ENCODE peak calls at places on chromosomes 6 and 20, in four cellular contexts. One of them, this sample, is unnamed.

GRCh38 chr6:28211840-28212509 is 13.1 kb upstream of the ZSCAN9 start:
- DNase-seq in ovary: no peak
- DNase-seq in Peyer's patch: peak; percentile 46
- DNase-seq in prostate gland: no peak
- DNase-seq in this sample: no peak

GRCh38 chr20:8094845-8095244 is 37.2 kb upstream of the PLCB1 start:
- DNase-seq in Peyer's patch: no peak
- DNase-seq in prostate gland: peak; percentile 34
- DNase-seq in ovary: no peak
- DNase-seq in this sample: no peak

GRCh38 chr6:105428342-105428957 is 25.6 kb upstream of the PREP start:
- DNase-seq in Peyer's patch: no peak
- DNase-seq in ovary: no peak
- DNase-seq in prostate gland: no peak
- DNase-seq in this sample: peak; percentile 36

GRCh38 chr20:61429458-61430227 is 177.6 kb downstream of the CDH4 start:
- DNase-seq in prostate gland: no peak
- DNase-seq in ovary: no peak
- DNase-seq in Peyer's patch: no peak
- DNase-seq in this sample: no peak

GRCh38 chr6:154738561-154738961 is 5.3 kb downstream of the SCAF8 start:
- DNase-seq in ovary: no peak
- DNase-seq in Peyer's patch: no peak
- DNase-seq in prostate gland: no peak
- DNase-seq in this sample: no peak

GRCh38 chr6:56377295-56377694 is 129.9 kb upstream of the COL21A1 start:
- DNase-seq in Peyer's patch: no peak
- DNase-seq in prostate gland: no peak
- DNase-seq in ovary: no peak
- DNase-seq in this sample: no peak

GRCh38 chr6:31067881-31068737 is 44.3 kb downstream of the C6orf15 start:
- DNase-seq in ovary: no peak
- DNase-seq in Peyer's patch: no peak
- DNase-seq in prostate gland: no peak
- DNase-seq in this sample: no peak

GRCh38 chr6:72959821-72960220 is 265.5 kb downstream of the KHDC1L start:
- DNase-seq in Peyer's patch: no peak
- DNase-seq in prostate gland: no peak
- DNase-seq in ovary: no peak
- DNase-seq in this sample: no peak

GRCh38 chr20:35226775-35227681 is 538 bp downstream of the MMP24 start:
- DNase-seq in ovary: peak; percentile 68
- DNase-seq in prostate gland: no peak
- DNase-seq in Peyer's patch: peak; percentile 59
- DNase-seq in this sample: peak; percentile 31

GRCh38 chr20:3930265-3931206 is 41.3 kb downstream of the PANK2 start:
- DNase-seq in ovary: no peak
- DNase-seq in prostate gland: no peak
- DNase-seq in Peyer's patch: no peak
- DNase-seq in this sample: no peak

GRCh38 chr6:91852232-91852631 is 1265.4 kb upstream of the MAP3K7 start:
- DNase-seq in Peyer's patch: no peak
- DNase-seq in prostate gland: no peak
- DNase-seq in ovary: no peak
- DNase-seq in this sample: no peak

GRCh38 chr6:38188677-38189335 is 369.3 kb downstream of the ZFAND3 start:
- DNase-seq in Peyer's patch: no peak
- DNase-seq in ovary: no peak
- DNase-seq in prostate gland: no peak
- DNase-seq in this sample: no peak

GRCh38 chr20:41408131-41408789 is 41.6 kb upstream of the EMILIN3 start:
- DNase-seq in prostate gland: no peak
- DNase-seq in Peyer's patch: no peak
- DNase-seq in ovary: no peak
- DNase-seq in this sample: no peak

DNA sequence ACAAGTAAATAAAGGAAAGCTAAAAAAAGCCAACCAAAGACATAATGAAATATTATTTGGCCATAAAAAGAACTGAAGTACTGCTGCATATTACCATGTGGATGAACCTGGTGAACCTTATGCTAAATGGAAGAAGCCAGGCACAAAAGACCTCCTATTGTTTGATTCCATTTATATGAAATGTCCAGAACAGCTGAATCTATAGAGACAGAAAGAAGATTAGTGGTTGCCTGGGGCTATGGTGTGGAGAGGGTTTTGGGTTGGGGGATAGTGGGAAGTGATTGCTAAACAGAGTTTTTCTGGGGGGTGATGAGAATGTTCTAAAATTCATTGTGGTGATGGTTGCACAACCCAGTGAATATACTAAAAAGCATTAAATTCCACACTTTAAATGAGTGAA is 53.2 kb downstream of the TSBP1 start:
- DNase-seq in ovary: no peak
- DNase-seq in prostate gland: no peak
- DNase-seq in Peyer's patch: no peak
- DNase-seq in this sample: no peak
- H3K27ac ChIP-seq in ovary: no peak overlapping the region
- H3K27ac ChIP-seq in prostate gland: no peak overlapping the region
- H3K27ac ChIP-seq in Peyer's patch: no peak overlapping the region
- H3K27ac ChIP-seq in this sample: no peak overlapping the region

DNA sequence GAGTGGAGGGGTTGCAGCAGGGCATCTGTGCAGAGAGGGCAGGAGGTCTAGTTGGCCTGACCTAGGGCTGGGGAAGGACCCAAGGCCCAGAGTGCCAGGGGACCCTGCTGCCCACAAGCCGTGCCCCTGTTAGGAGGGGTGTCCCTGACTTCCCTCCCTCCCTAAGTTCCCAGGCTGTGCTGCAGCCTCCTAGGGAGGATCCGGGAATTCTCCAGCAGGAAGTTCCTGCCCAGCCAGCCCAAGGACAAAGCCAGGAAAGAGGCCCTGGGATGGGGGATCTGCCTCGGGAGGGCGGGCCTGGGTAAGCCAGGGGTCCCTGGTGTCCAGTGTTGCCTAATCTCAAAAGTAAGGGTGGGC is 9.3 kb upstream of the BAK1 start:
- DNase-seq in prostate gland: no peak
- DNase-seq in Peyer's patch: no peak
- DNase-seq in ovary: no peak
- DNase-seq in this sample: no peak
- H3K4me1 ChIP-seq in prostate gland: no peaks in the 10 kb centered on the region
- H3K4me1 ChIP-seq in Peyer's patch: peaks cover 31% of the 10 kb centered on the region
- H3K4me1 ChIP-seq in ovary: peaks cover 23% of the 10 kb centered on the region
- H3K4me1 ChIP-seq in this sample: peaks cover 29% of the 10 kb centered on the region

DNA sequence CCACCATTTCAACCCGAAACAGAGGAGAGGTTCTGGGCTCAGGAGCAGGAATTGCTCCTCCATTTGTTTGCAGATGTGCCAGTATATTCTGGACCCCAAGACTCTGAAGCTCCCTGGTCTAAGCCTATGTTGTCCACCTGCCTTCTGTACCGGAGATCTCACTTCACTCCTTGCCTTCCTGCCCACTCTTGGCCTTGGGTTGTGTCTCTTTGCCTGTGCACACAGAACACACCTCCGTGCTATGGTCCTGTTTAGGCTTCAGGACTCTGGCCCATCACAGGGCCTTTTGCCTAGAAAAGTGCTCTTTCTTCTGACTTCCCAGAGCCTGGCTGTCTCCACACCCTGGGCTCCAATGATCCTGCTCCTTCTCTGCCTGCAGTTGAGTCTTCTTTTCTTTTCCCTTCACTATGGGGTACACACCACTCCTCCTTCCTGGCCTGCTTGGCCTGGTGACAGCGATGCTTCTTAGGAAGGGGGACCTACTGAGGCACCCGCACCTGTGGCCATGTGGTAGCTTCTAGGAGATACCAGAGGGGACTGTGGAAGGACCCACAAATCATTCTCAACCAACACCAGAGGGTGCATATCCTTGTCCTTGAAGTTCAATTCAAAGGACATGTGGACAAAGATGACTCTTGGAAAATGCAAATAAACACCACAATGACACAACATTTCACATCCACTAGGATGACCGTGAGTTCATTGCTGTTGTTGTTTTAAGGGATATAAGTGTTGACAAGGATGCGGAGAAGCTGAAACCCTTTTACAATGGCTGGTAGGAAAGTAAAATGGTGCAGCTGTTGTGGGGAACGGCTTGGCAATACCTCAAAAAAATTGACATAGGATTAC is 75.1 kb downstream of the FOXA2 start:
- DNase-seq in Peyer's patch: no peak
- DNase-seq in ovary: no peak
- DNase-seq in prostate gland: no peak
- DNase-seq in this sample: no peak
- TF ChIP-seq CTCF in Peyer's patch: no peak
- TF ChIP-seq CTCF in ovary: no peak
- TF ChIP-seq CTCF in prostate gland: no peak
- TF ChIP-seq CTCF in this sample: no peak

GRCh38 chr6:161011509-161012480 is 20.2 kb downstream of the MAP3K4 start:
- DNase-seq in Peyer's patch: no peak
- DNase-seq in ovary: no peak
- DNase-seq in prostate gland: no peak
- DNase-seq in this sample: no peak

GRCh38 chr6:161009991-161010390 is 18.4 kb downstream of the MAP3K4 start:
- DNase-seq in prostate gland: no peak
- DNase-seq in ovary: no peak
- DNase-seq in Peyer's patch: no peak
- DNase-seq in this sample: no peak

GRCh38 chr6:161003336-161003735 is 11.8 kb downstream of the MAP3K4 start:
- DNase-seq in Peyer's patch: no peak
- DNase-seq in ovary: no peak
- DNase-seq in prostate gland: no peak
- DNase-seq in this sample: no peak

GRCh38 chr6:161010418-161010817 is 18.8 kb downstream of the MAP3K4 start:
- DNase-seq in ovary: no peak
- DNase-seq in Peyer's patch: no peak
- DNase-seq in prostate gland: no peak
- DNase-seq in this sample: no peak

GRCh38 chr6:161008245-161008644 is 16.7 kb downstream of the MAP3K4 start:
- DNase-seq in ovary: no peak
- DNase-seq in prostate gland: no peak
- DNase-seq in Peyer's patch: no peak
- DNase-seq in this sample: no peak
- H3K27ac ChIP-seq in ovary: no peak overlapping the region
- H3K27ac ChIP-seq in prostate gland: no peak overlapping the region
- H3K27ac ChIP-seq in Peyer's patch: no peak overlapping the region
- H3K27ac ChIP-seq in this sample: no peak overlapping the region

GRCh38 chr20:50517817-50518154 is 7.6 kb downstream of the PTPN1 start:
- DNase-seq in Peyer's patch: no peak
- DNase-seq in ovary: no peak
- DNase-seq in prostate gland: no peak
- DNase-seq in this sample: no peak
- H3K4me1 ChIP-seq in Peyer's patch: peaks cover 6% of the 10 kb centered on the region
- H3K4me1 ChIP-seq in ovary: peaks cover 15% of the 10 kb centered on the region
- H3K4me1 ChIP-seq in prostate gland: peaks cover 16% of the 10 kb centered on the region
- H3K4me1 ChIP-seq in this sample: peaks cover 42% of the 10 kb centered on the region

DNA sequence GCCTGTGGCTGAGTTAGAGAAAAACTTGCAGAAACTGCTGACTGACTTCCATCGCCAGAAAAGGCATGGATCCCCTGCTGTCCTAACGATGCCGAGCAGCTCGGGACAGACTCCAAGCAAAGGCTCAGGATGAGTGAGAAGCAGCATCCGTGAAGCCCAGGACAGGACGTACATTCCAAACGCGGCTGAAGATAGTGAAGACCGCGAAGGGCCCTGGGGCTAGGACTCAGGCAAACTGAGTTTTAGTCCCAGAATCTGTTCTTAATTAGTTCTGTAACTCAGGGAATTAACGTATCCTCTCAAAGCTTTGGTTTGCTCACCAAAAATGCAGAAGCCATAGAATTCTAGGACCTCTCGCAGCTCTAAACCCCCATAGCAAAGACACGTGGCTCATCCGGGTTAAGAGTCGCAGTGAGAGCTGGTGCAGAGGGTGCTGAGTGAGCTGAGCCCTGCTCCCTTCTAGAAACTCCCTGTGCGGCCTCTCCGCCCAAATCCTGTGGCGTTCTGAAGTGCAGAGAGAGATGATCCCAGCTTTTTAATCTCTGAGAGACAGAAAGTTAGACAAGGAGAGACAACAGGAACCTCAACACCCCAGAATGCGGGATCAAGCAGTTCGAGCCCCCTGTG is 132.9 kb upstream of the THBS2 start:
- DNase-seq in prostate gland: no peak
- DNase-seq in Peyer's patch: no peak
- DNase-seq in ovary: peak; percentile 47
- DNase-seq in this sample: no peak
- TF ChIP-seq CTCF in prostate gland: no peak
- TF ChIP-seq CTCF in Peyer's patch: no peak
- TF ChIP-seq CTCF in ovary: no peak
- TF ChIP-seq CTCF in this sample: no peak

GRCh38 chr6:149140910-149141290 is 176.6 kb upstream of the TAB2 start:
- DNase-seq in ovary: no peak
- DNase-seq in Peyer's patch: no peak
- DNase-seq in prostate gland: no peak
- DNase-seq in this sample: no peak
- H3K27ac ChIP-seq in ovary: no peak overlapping the region
- H3K27ac ChIP-seq in Peyer's patch: peak overlapping the region; percentile 71
- H3K27ac ChIP-seq in prostate gland: peak overlapping the region; percentile 57
- H3K27ac ChIP-seq in this sample: no peak overlapping the region

This sample was measured in lung.